ENCODE peak calls at places on chromosomes 5 and 9, in six cellular contexts. H is activated CD4-positive, alpha-beta T cell treated with anti-CD3 and anti-CD28 coated beads, Interleukin-2, amount 10 ng/mL, durations not matched to agents 7 days and 5 days; D is C1 segment of cervical spinal cord; R is stimulated activated naive B cell treated with anti-CD40 and anti-IgM and Interleukin-4, amounts not matched to agents 10 μg/mL and 1 μg/mL and 100 μg/mL, for 72 hours; Z is GM23248; N is DND-41. G is an unnamed sample.

GRCh38 chr9:116897181-116897580 is 210.1 kb downstream of the TRIM32 start:
- DNase-seq in R (no peak), H (no peak), N (no peak), D (no peak), Z (no peak), G (no peak)

GRCh38 chr5:119287547-119288073 is 68.2 kb upstream of the TNFAIP8 start:
- DNase-seq in D (no peak), R (no peak), H (peak; percentile 68), Z (peak; percentile 27), N (peak; percentile 85), G (no peak)

GRCh38 chr9:134032456-134033222 is 7.4 kb downstream of the BRD3OS start:
- DNase-seq in Z (no peak), D (no peak), N (no peak), H (no peak), R (no peak), G (no peak)

GRCh38 chr9:99000480-99001395 is 57.0 kb downstream of the COL15A1 start:
- DNase-seq in Z (peak; percentile 82), D (no peak), H (peak; percentile 74), N (peak; percentile 67), R (peak; percentile 24), G (no peak)

GRCh38 chr5:73344835-73345234 is 103.7 kb downstream of the FOXD1 start:
- DNase-seq in Z (peak; percentile 33), R (no peak), H (no peak), D (no peak), N (no peak), G (no peak)

GRCh38 chr5:72324186-72324825 is 4.1 kb downstream of the PTCD2 start:
- DNase-seq in Z (peak; percentile 13), H (no peak), N (no peak), R (no peak), D (no peak), G (no peak)

GRCh38 chr9:100724932-100725331 is 147.1 kb downstream of the CAVIN4 start:
- DNase-seq in D (no peak), N (no peak), Z (no peak), R (no peak), H (no peak), G (no peak)

GRCh38 chr5:155729684-155730059 is 597.3 kb upstream of the SGCD start:
- DNase-seq in R (no peak), Z (peak; percentile 18), H (no peak), D (peak; percentile 33), N (no peak), G (peak; percentile 73)

GRCh38 chr9:108386859-108387384 is 468.9 kb downstream of the ACTL7B start:
- DNase-seq in D (no peak), R (no peak), Z (peak; percentile 76), N (no peak), H (no peak), G (no peak)

GRCh38 chr9:126397056-126397455 is 70.4 kb downstream of the MVB12B start:
- DNase-seq in H (peak; percentile 86), Z (no peak), R (peak; percentile 81), D (no peak), N (peak; percentile 72), G (no peak)